ENCODE peak calls at places on chromosome 22, in four cellular contexts. E, K, U and Z are unnamed samples.

GRCh38 chr22:24201681-24202590 is 20.6 kb downstream of the SUSD2 start:
- DNase-seq in E (no peak), U (no peak), K (no peak), Z (no peak)

GRCh38 chr22:40043086-40043485 is 48.3 kb downstream of the FAM83F start:
- DNase-seq in K (peak; percentile 64), E (no peak), U (no peak), Z (no peak)

GRCh38 chr22:48821346-48822186 is 1006.1 kb downstream of the BRD1 start:
- DNase-seq in E (no peak), K (no peak), U (no peak), Z (no peak)

GRCh38 chr22:22485524-22485923 is 23.0 kb downstream of the ZNF280B start:
- DNase-seq in K (no peak), U (no peak), E (no peak), Z (no peak)

GRCh38 chr22:20239063-20239950 is 28.8 kb downstream of the RTN4R start:
- DNase-seq in E (no peak), K (peak; percentile 76), U (peak; percentile 26), Z (no peak)

GRCh38 chr22:49393526-49393925 is 434.1 kb downstream of the BRD1 start:
- DNase-seq in E (no peak), K (no peak), U (no peak), Z (no peak)

GRCh38 chr22:20571531-20572007 is 64.2 kb downstream of the MED15 start:
- DNase-seq in E (no peak), K (no peak), U (peak; percentile 81), Z (peak; percentile 77)

GRCh38 chr22:40147388-40148176 is 30.1 kb upstream of the TNRC6B start:
- DNase-seq in K (no peak), E (no peak), U (no peak), Z (no peak)

GRCh38 chr22:48750282-48750681 is 1077.4 kb downstream of the BRD1 start:
- DNase-seq in U (no peak), K (no peak), E (no peak), Z (no peak)

GRCh38 chr22:48560836-48561235 is 1266.8 kb downstream of the BRD1 start:
- DNase-seq in U (no peak), E (no peak), K (no peak), Z (no peak)

GRCh38 chr22:21445437-21446127 is 21.6 kb upstream of the TMEM191C start:
- DNase-seq in E (no peak), K (peak; percentile 12), U (no peak), Z (no peak)

GRCh38 chr22:19663286-19663815 is 51.0 kb upstream of the SEPTIN5 start:
- DNase-seq in K (peak; percentile 33), E (no peak), U (no peak), Z (no peak)

GRCh38 chr22:46592390-46592872 is 27.8 kb upstream of the GRAMD4 start:
- DNase-seq in K (no peak), E (no peak), U (peak; percentile 46), Z (peak; percentile 80)

GRCh38 chr22:46569848-46570695 is 32.7 kb upstream of the CELSR1 start:
- DNase-seq in E (no peak), K (no peak), U (no peak), Z (no peak)

GRCh38 chr22:19767427-19768380 is 7.1 kb downstream of the TBX1 start:
- DNase-seq in K (peak; percentile 33), U (no peak), E (no peak), Z (no peak)

GRCh38 chr22:19714320-19715252 is at the start of gene SEPTIN5:
- DNase-seq in K (no peak), E (no peak), U (no peak), Z (no peak)

GRCh38 chr22:39244496-39245129 is at the start of gene PDGFB:
- DNase-seq in E (no peak), U (no peak), K (no peak), Z (no peak)

GRCh38 chr22:43110927-43111623 is 525 bp downstream of the BIK start:
- DNase-seq in K (no peak), U (peak; percentile 59), E (no peak), Z (no peak)

GRCh38 chr22:50621491-50621880 is 6.5 kb downstream of the ARSA start:
- DNase-seq in K (no peak), U (peak; percentile 56), E (no peak), Z (peak; percentile 60)

GRCh38 chr22:46537946-46538815 is 761 bp upstream of the CELSR1 start:
- DNase-seq in K (no peak), U (no peak), E (peak; percentile 53), Z (peak; percentile 66)

GRCh38 chr22:23211622-23212021 is 31.3 kb downstream of the BCR start:
- DNase-seq in K (no peak), U (no peak), E (no peak), Z (no peak)

GRCh38 chr22:46909237-46910030 is 147.0 kb downstream of the TBC1D22A start:
- DNase-seq in K (no peak), U (no peak), E (no peak), Z (no peak)

GRCh38 chr22:24409707-24410106 is 17.7 kb upstream of the ADORA2A start:
- DNase-seq in E (no peak), U (no peak), K (no peak), Z (no peak)

GRCh38 chr22:19843107-19843856 is 11.4 kb downstream of the GNB1L start:
- DNase-seq in E (no peak), K (no peak), U (no peak), Z (peak; percentile 3)

GRCh38 chr22:19824197-19825015 is 30.3 kb downstream of the GNB1L start:
- DNase-seq in K (peak; percentile 5), E (no peak), U (no peak), Z (no peak)

GRCh38 chr22:37681556-37682049 is 4.5 kb upstream of the NOL12 start:
- DNase-seq in K (peak; percentile 80), U (peak; percentile 78), E (peak; percentile 62), Z (peak; percentile 79)

GRCh38 chr22:17085277-17086091 is 684 bp downstream of the IL17RA start:
- DNase-seq in U (peak; percentile 26), K (peak; percentile 52), E (no peak), Z (no peak)

GRCh38 chr22:36775589-36775965 is 342 bp downstream of the IFT27 start:
- DNase-seq in E (peak; percentile 32), K (peak; percentile 54), U (peak; percentile 36), Z (peak; percentile 42)

GRCh38 chr22:19180740-19181410 is 2.3 kb upstream of the SLC25A1 start:
- DNase-seq in E (no peak), U (no peak), K (no peak), Z (no peak)

GRCh38 chr22:44312766-44313165 is at the start of gene SHISAL1:
- DNase-seq in K (no peak), E (no peak), U (no peak), Z (no peak)

GRCh38 chr22:21802056-21802455 is 65.4 kb downstream of the MAPK1 start:
- DNase-seq in K (no peak), U (no peak), E (no peak), Z (no peak)

GRCh38 chr22:40509401-40510134 is 127.0 kb downstream of the MRTFA start:
- DNase-seq in U (no peak), K (peak; percentile 84), E (no peak), Z (no peak)

GRCh38 chr22:24376606-24377005 is 50.8 kb upstream of the ADORA2A start:
- DNase-seq in K (no peak), E (no peak), U (no peak), Z (no peak)

GRCh38 chr22:40394607-40395006 is 24.2 kb downstream of the SGSM3 start:
- DNase-seq in E (no peak), U (no peak), K (no peak), Z (no peak)

GRCh38 chr22:43879901-43880742 is 11.7 kb downstream of the PNPLA5 start:
- DNase-seq in K (no peak), U (no peak), E (no peak), Z (no peak)

GRCh38 chr22:39908737-39909136 is 7.9 kb downstream of the GRAP2 start:
- DNase-seq in U (peak; percentile 48), K (no peak), E (no peak), Z (no peak)

GRCh38 chr22:46738642-46738960 is 549 bp upstream of the CERK start:
- DNase-seq in K (no peak), E (no peak), U (no peak), Z (no peak)

GRCh38 chr22:37482244-37482643 is 3.9 kb downstream of the MFNG start:
- DNase-seq in U (no peak), K (no peak), E (no peak), Z (no peak)

GRCh38 chr22:49269928-49270327 is 557.7 kb downstream of the BRD1 start:
- DNase-seq in K (no peak), E (no peak), U (no peak), Z (no peak)

DNA sequence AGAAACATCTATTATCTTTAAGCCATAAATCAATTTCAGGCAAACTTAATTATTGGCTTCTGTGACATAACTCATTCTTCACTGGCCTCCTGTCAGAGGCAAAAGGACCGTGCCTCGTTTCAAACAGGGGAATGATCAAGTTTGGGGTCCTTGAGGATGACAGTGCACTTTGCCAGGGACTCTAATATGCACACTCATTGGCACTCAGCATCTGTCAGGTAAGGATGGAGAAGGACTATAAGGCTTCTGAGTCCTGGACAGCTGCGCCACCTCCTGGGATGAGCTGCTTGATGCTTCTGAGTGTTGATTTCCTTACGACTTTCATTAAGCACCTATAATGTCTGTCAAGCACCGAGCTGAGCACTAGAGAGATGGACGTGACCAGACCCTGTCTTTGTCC is 20.2 kb downstream of the BPIFC start:
- DNase-seq in U (no peak), K (no peak), E (no peak), Z (peak; percentile 31)
- TF ChIP-seq CTCF in U (no peak), K (no peak), E (no peak), Z (peak; percentile 34)

GRCh38 chr22:41516462-41516861 is 27.8 kb downstream of the POLR3H start:
- DNase-seq in K (no peak), U (no peak), E (no peak), Z (no peak)

GRCh38 chr22:41521166-41521565 is 23.1 kb downstream of the POLR3H start:
- DNase-seq in U (no peak), K (no peak), E (no peak), Z (no peak)

GRCh38 chr22:41513391-41513790 is 30.9 kb downstream of the POLR3H start:
- DNase-seq in K (no peak), U (no peak), E (no peak), Z (no peak)

GRCh38 chr22:41517172-41518047 is 26.9 kb downstream of the POLR3H start:
- DNase-seq in K (peak; percentile 86), U (peak; percentile 51), E (peak; percentile 70), Z (peak; percentile 52)

GRCh38 chr22:41518048-41518347 is 26.3 kb downstream of the POLR3H start:
- DNase-seq in E (no peak), K (no peak), U (no peak), Z (no peak)
- TF ChIP-seq CTCF in E (no peak), K (no peak), U (peak; percentile 14), Z (no peak)

DNA sequence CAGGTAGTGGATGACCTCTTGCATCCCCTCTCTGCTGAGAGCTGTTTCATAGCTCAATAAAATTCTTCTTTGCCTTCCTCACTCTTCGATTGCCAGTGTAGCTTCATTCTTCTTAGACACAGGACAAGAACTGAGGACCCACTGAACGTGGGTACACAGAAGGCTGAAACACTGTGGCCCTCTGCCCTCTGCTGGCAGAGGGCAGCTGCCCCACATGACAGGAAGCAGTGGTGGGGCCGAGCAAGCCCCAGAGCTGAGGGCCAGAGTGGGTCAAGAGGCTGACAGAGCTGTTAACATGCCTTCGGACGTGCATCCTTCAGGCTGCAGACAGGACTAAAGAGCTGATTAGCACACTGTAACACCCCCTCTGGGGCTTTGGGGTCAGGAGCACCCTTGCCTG is 15.6 kb downstream of the SMC1B start:
- DNase-seq in U (no peak), E (no peak), K (no peak), Z (no peak)
- TF ChIP-seq CTCF in U (no peak), E (no peak), K (no peak), Z (peak; percentile 23)

GRCh38 chr22:26134654-26135330 is 34.5 kb upstream of the SEZ6L start:
- DNase-seq in K (no peak), E (no peak), U (no peak), Z (no peak)
- TF ChIP-seq CTCF in K (no peak), E (peak; percentile 30), U (no peak), Z (peak; percentile 48)